ENCODE peak calls at places on chromosomes 16 and 17, in seven cellular contexts. Q is HCT116; N is CD4-positive, alpha-beta T cell; O is heart right ventricle; Y is A549; A is upper lobe of right lung; D is uterus. B is an unnamed sample. For H3K9me3, the result is how much of the 10 kb centered on the place peaks cover.

GRCh38 chr17:73348018-73348823 is 36.4 kb upstream of the CDC42EP4 start:
- DNase-seq in Q (no peak), N (no peak), D (no peak), A (no peak), Y (no peak), O (no peak), B (no peak)

GRCh38 chr17:82400206-82400605 is 17.9 kb upstream of the HEXD start:
- DNase-seq in O (no peak), Q (no peak), Y (no peak), D (no peak), N (no peak), A (no peak), B (no peak)

GRCh38 chr17:67582632-67583230 is 135.0 kb upstream of the NOL11 start:
- DNase-seq in O (no peak), N (no peak), Q (no peak), A (no peak), Y (no peak), D (peak), B (no peak)

GRCh38 chr16:67028555-67029248 is at the start of gene CBFB:
- DNase-seq in O (peak), A (peak), N (peak), D (peak), Y (peak), Q (peak), B (peak)

GRCh38 chr16:58709338-58709737 is 24.8 kb upstream of the SLC38A7 start:
- DNase-seq in A (no peak), O (no peak), Y (no peak), N (no peak), Q (no peak), D (no peak), B (no peak)

GRCh38 chr16:59169168-59169567 is 435.1 kb upstream of the GOT2 start:
- DNase-seq in Q (no peak), A (no peak), O (no peak), N (no peak), Y (no peak), D (no peak), B (no peak)

GRCh38 chr17:30716461-30717289 is 107.8 kb downstream of the CRLF3 start:
- DNase-seq in Q (no peak), N (no peak), O (no peak), D (no peak), Y (no peak), A (peak), B (no peak)

GRCh38 chr17:28865946-28866752 is 11.3 kb downstream of the ERAL1 start:
- DNase-seq in A (no peak), Q (no peak), N (no peak), O (no peak), D (no peak), Y (no peak), B (no peak)

GRCh38 chr16:57824880-57825279 is 22.6 kb upstream of the KIFC3 start:
- DNase-seq in N (no peak), Q (no peak), A (peak), D (no peak), Y (no peak), O (no peak), B (no peak)

GRCh38 chr16:52914428-52914827 is 138.3 kb downstream of the CHD9NB start:
- DNase-seq in A (no peak), Y (no peak), D (no peak), Q (no peak), O (no peak), N (no peak), B (no peak)

GRCh38 chr17:68592667-68593330 is 8.4 kb downstream of the FAM20A start:
- DNase-seq in D (peak), Y (no peak), A (no peak), O (no peak), N (no peak), Q (no peak), B (no peak)

DNA sequence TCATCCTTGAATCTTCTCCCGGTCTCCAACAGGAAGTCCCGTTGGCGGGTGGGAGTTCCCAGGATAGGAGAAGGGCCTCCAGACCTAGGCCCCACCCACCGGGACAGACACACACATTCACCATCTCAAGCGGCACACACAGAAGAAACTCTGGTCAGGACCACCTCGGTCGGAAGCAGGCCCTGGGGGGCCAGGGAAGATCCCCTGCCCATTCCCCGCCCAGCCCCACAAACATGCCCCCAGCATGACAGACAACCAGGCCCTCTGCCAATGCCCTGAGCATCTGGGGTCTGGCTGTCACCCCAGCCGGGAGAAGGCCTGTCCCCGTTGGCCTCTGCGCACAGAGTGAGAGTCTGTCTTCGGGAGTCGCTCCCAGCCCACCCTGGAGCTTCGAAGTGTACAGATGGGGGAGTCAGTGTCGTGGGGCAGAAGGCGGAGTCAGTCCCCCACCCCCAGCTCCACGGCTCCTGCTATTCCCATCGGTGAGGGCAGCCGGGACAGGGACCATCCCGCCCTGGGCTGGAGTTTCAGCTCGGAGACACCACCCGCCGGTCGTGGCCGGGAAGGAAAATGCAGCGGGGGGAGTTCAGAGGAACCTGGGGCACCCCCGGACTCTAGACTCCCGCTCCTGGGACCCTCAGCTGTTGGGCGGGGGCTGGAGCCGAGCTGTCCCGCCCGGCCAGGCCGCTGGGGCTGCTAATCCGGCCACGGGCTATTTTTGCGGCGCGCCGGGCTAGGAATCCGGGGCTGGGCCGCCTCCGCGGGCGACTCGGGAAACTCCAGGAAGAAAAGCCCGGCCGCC is 690 bp downstream of the RHBDF1 start:
- DNase-seq in O (peak), D (peak), N (no peak), Q (peak), A (peak), Y (peak), B (no peak)
- H3K9me3 ChIP-seq in O (under half), D (under half), N (under half), Q (under half), A (under half), Y (under half), B (under half)

GRCh38 chr17:6494239-6494941 is 50.1 kb downstream of the PIMREG start:
- DNase-seq in O (no peak), Q (no peak), N (no peak), Y (no peak), A (peak), D (no peak), B (no peak)

GRCh38 chr17:6495450-6496115 is 51.3 kb downstream of the PIMREG start:
- DNase-seq in O (no peak), N (no peak), Y (no peak), Q (no peak), A (peak), D (no peak), B (no peak)

GRCh38 chr17:6496636-6497441 is 52.6 kb downstream of the PIMREG start:
- DNase-seq in D (no peak), Q (no peak), N (no peak), Y (no peak), A (peak), O (no peak), B (no peak)

GRCh38 chr17:6497496-6498221 is 53.4 kb downstream of the PIMREG start:
- DNase-seq in Q (no peak), O (no peak), D (no peak), A (peak), N (no peak), Y (no peak), B (no peak)

GRCh38 chr17:6496116-6496481 is 51.8 kb downstream of the PIMREG start:
- DNase-seq in O (no peak), D (no peak), Q (no peak), N (no peak), A (peak), Y (no peak), B (no peak)
- H3K9me3 ChIP-seq in O (under half), D (under half), Q (under half), N (under half), A (under half), Y (under half), B (under half)

GRCh38 chr16:15970743-15971434 is 21.5 kb downstream of the ABCC1 start:
- DNase-seq in N (no peak), Q (no peak), D (no peak), Y (no peak), O (no peak), A (no peak), B (no peak)

GRCh38 chr16:15971435-15971805 is 22.0 kb downstream of the ABCC1 start:
- DNase-seq in O (no peak), D (no peak), Q (no peak), Y (no peak), A (no peak), N (no peak), B (no peak)

GRCh38 chr16:15973997-15974396 is 24.6 kb downstream of the ABCC1 start:
- DNase-seq in N (no peak), Q (no peak), O (no peak), Y (no peak), A (no peak), D (no peak), B (no peak)

GRCh38 chr16:15973460-15973859 is 24.0 kb downstream of the ABCC1 start:
- DNase-seq in D (no peak), A (no peak), Y (no peak), O (no peak), N (no peak), Q (no peak), B (no peak)

DNA sequence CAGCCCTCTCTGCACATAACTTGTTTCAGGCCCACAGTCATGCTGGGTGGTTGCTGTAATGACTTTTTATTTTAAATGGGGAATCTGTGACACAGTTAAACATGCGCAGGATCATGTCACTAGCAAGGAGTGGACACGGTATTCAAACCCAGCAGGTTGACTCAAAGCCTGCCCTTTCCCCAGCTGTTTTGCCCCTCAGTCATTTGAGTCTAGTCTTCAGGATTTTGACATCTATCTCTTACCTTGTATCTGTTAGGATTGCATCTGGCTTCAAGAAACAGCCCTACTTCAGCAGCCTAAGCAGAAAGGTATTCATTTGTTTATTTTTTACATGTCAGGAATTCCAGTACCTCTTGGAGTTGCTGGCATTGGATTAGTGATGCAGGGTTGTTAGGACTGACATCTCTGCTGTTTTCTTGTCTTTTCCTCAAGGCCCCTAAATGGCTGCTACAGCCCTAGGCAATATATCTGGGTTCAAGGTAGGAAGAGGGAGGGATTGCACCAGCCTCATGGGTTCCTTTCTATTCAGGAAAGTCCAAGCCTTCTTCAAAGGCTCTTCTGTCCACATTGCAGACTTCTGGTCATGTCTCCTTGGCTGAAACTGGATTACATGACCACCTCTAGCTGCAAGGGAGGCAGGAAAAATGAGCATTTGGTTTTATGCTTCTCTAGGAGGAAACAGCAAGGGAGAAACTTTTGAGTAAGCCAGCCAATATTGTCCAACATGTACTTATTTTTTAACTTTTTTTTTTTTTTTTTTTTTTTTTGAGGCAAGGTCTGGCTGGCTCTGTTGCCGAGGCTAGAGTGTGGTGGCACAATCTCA is 22.8 kb downstream of the ABCC1 start:
- DNase-seq in A (no peak), Q (no peak), N (no peak), Y (no peak), O (no peak), D (no peak), B (no peak)
- H3K9me3 ChIP-seq in A (under half), Q (under half), N (under half), Y (under half), O (under half), D (under half), B (under half)

GRCh38 chr16:3408561-3409197 is 7.7 kb downstream of the ZNF174 start:
- DNase-seq in Q (no peak), A (no peak), D (no peak), N (no peak), Y (no peak), O (no peak), B (no peak)

DNA sequence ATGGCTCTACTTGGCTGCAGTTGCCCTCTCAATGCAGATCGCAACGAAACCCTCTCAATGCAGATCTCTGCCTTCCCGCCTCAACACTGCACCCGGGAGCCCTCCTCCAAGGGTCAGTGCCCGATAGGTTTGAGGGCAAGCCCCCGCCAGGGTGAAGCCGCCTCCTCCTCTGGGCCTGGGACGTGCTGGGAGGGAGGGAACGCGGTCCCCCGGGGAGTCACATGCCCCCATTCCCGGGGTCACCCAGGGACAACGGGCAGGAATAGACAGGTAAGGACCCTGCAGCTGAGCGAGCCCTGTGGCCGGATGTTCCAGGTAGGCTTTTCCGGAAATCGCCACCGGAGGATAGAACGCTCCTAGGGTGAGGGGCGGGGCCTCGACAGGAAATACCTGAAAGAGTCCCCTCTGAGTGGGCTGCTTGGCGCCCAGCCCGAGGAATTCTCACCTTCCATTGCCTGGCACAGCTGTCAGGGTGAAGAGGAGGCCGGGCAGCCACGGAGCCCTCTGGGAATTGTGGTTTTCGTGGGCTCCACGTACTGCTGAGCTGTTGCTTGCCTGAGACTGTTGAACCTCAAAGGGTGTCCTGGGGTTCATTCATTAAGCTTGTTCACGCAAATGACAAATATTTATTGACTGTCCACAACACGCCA is 12.8 kb downstream of the ZNF174 start:
- DNase-seq in O (no peak), N (no peak), D (no peak), Q (no peak), A (no peak), Y (no peak), B (no peak)
- H3K9me3 ChIP-seq in O (under half), N (half or more), D (under half), Q (under half), A (half or more), Y (half or more), B (under half)